ENCODE peak calls at places on chromosomes 12 and 14, in six cellular contexts. One of them, this sample, is unnamed.

GRCh38 chr14:104514156-104514848 is 65.3 kb upstream of the C14orf180 start:
- DNase-seq in HCT116: no peak
- DNase-seq in left ventricle myocardium inferior: peak; percentile 36
- DNase-seq in AG09319: no peak
- DNase-seq in GM13977: no peak
- DNase-seq in GM20000: no peak
- DNase-seq in this sample: peak; percentile 7

GRCh38 chr14:67722293-67722692 is 20.6 kb downstream of the RDH12 start:
- DNase-seq in GM20000: no peak
- DNase-seq in HCT116: no peak
- DNase-seq in left ventricle myocardium inferior: peak; percentile 84
- DNase-seq in GM13977: no peak
- DNase-seq in AG09319: no peak
- DNase-seq in this sample: peak; percentile 78

GRCh38 chr12:108371801-108372344 is 32.8 kb upstream of the CMKLR1 start:
- DNase-seq in left ventricle myocardium inferior: no peak
- DNase-seq in GM13977: no peak
- DNase-seq in HCT116: no peak
- DNase-seq in GM20000: no peak
- DNase-seq in AG09319: peak; percentile 69
- DNase-seq in this sample: no peak

GRCh38 chr12:107622005-107622404 is 63.6 kb upstream of the PWP1 start:
- DNase-seq in HCT116: peak; percentile 42
- DNase-seq in left ventricle myocardium inferior: no peak
- DNase-seq in GM13977: peak; percentile 28
- DNase-seq in AG09319: no peak
- DNase-seq in GM20000: peak; percentile 33
- DNase-seq in this sample: no peak

GRCh38 chr14:37140176-37140575 is 32.2 kb downstream of the SLC25A21 start:
- DNase-seq in GM20000: no peak
- DNase-seq in left ventricle myocardium inferior: no peak
- DNase-seq in AG09319: no peak
- DNase-seq in HCT116: no peak
- DNase-seq in GM13977: no peak
- DNase-seq in this sample: no peak

GRCh38 chr12:11839093-11839641 is 189.7 kb downstream of the ETV6 start:
- DNase-seq in left ventricle myocardium inferior: no peak
- DNase-seq in GM20000: no peak
- DNase-seq in AG09319: no peak
- DNase-seq in GM13977: no peak
- DNase-seq in HCT116: no peak
- DNase-seq in this sample: no peak

GRCh38 chr14:58978336-58978735 is 210.1 kb upstream of the DAAM1 start:
- DNase-seq in left ventricle myocardium inferior: peak; percentile 64
- DNase-seq in GM20000: no peak
- DNase-seq in GM13977: no peak
- DNase-seq in HCT116: no peak
- DNase-seq in AG09319: peak; percentile 18
- DNase-seq in this sample: no peak

GRCh38 chr12:94987806-94988205 is 15.7 kb downstream of the NDUFA12 start:
- DNase-seq in GM20000: no peak
- DNase-seq in left ventricle myocardium inferior: no peak
- DNase-seq in GM13977: no peak
- DNase-seq in AG09319: no peak
- DNase-seq in HCT116: no peak
- DNase-seq in this sample: no peak

GRCh38 chr14:75278422-75279152 is at the start of gene FOS:
- DNase-seq in GM20000: peak; percentile 99
- DNase-seq in HCT116: peak; percentile 92
- DNase-seq in AG09319: peak; percentile 90
- DNase-seq in GM13977: peak; percentile 99
- DNase-seq in left ventricle myocardium inferior: peak; percentile 91
- DNase-seq in this sample: peak; percentile 96

GRCh38 chr14:29926701-29927595 is 699 bp downstream of the PRKD1 start:
- DNase-seq in AG09319: peak; percentile 19
- DNase-seq in HCT116: no peak
- DNase-seq in GM20000: peak; percentile 37
- DNase-seq in left ventricle myocardium inferior: peak; percentile 49
- DNase-seq in GM13977: peak; percentile 55
- DNase-seq in this sample: peak; percentile 68

GRCh38 chr14:102187044-102187443 is 47.3 kb downstream of the WDR20 start:
- DNase-seq in GM13977: no peak
- DNase-seq in HCT116: peak; percentile 41
- DNase-seq in AG09319: peak; percentile 57
- DNase-seq in GM20000: no peak
- DNase-seq in left ventricle myocardium inferior: no peak
- DNase-seq in this sample: no peak

GRCh38 chr14:23285530-23286019 is 357 bp downstream of the HOMEZ start:
- DNase-seq in AG09319: no peak
- DNase-seq in HCT116: no peak
- DNase-seq in left ventricle myocardium inferior: no peak
- DNase-seq in GM13977: no peak
- DNase-seq in GM20000: no peak
- DNase-seq in this sample: no peak

GRCh38 chr14:53367631-53368030 is 214.5 kb upstream of the DDHD1 start:
- DNase-seq in GM13977: no peak
- DNase-seq in AG09319: peak; percentile 89
- DNase-seq in GM20000: no peak
- DNase-seq in left ventricle myocardium inferior: no peak
- DNase-seq in HCT116: no peak
- DNase-seq in this sample: no peak

GRCh38 chr12:119869720-119870119 is 7.4 kb downstream of the CIT start:
- DNase-seq in HCT116: peak; percentile 12
- DNase-seq in left ventricle myocardium inferior: no peak
- DNase-seq in GM20000: no peak
- DNase-seq in GM13977: no peak
- DNase-seq in AG09319: peak; percentile 76
- DNase-seq in this sample: no peak

GRCh38 chr14:89592961-89593360 is 175.9 kb upstream of the FOXN3 start:
- DNase-seq in HCT116: no peak
- DNase-seq in GM13977: no peak
- DNase-seq in left ventricle myocardium inferior: no peak
- DNase-seq in GM20000: no peak
- DNase-seq in AG09319: no peak
- DNase-seq in this sample: no peak

GRCh38 chr14:79758985-79759384 is 452.3 kb downstream of the DIO2 start:
- DNase-seq in GM13977: no peak
- DNase-seq in GM20000: no peak
- DNase-seq in HCT116: no peak
- DNase-seq in AG09319: no peak
- DNase-seq in left ventricle myocardium inferior: no peak
- DNase-seq in this sample: no peak

GRCh38 chr12:21819236-21819635 is 44.7 kb upstream of the KCNJ8 start:
- DNase-seq in GM20000: no peak
- DNase-seq in AG09319: no peak
- DNase-seq in HCT116: no peak
- DNase-seq in GM13977: no peak
- DNase-seq in left ventricle myocardium inferior: no peak
- DNase-seq in this sample: no peak

GRCh38 chr14:91536327-91536726 is 26.2 kb upstream of the PPP4R3A start:
- DNase-seq in HCT116: no peak
- DNase-seq in GM13977: no peak
- DNase-seq in AG09319: no peak
- DNase-seq in left ventricle myocardium inferior: no peak
- DNase-seq in GM20000: no peak
- DNase-seq in this sample: no peak

GRCh38 chr14:75427126-75427481 is 718 bp upstream of the JDP2 start:
- DNase-seq in HCT116: no peak
- DNase-seq in left ventricle myocardium inferior: peak; percentile 38
- DNase-seq in GM20000: peak; percentile 60
- DNase-seq in AG09319: no peak
- DNase-seq in GM13977: peak; percentile 55
- DNase-seq in this sample: no peak

GRCh38 chr12:106704081-106704480 is 70.4 kb upstream of the RIC8B start:
- DNase-seq in GM20000: no peak
- DNase-seq in GM13977: no peak
- DNase-seq in left ventricle myocardium inferior: no peak
- DNase-seq in HCT116: no peak
- DNase-seq in AG09319: no peak
- DNase-seq in this sample: no peak

GRCh38 chr12:109910969-109911348 is 10.9 kb downstream of the TCHP start:
- DNase-seq in left ventricle myocardium inferior: no peak
- DNase-seq in GM20000: no peak
- DNase-seq in GM13977: no peak
- DNase-seq in HCT116: peak; percentile 43
- DNase-seq in AG09319: no peak
- DNase-seq in this sample: no peak

GRCh38 chr14:92877757-92878431 is 45.1 kb upstream of the CHGA start:
- DNase-seq in GM13977: no peak
- DNase-seq in GM20000: no peak
- DNase-seq in AG09319: no peak
- DNase-seq in left ventricle myocardium inferior: peak; percentile 70
- DNase-seq in HCT116: no peak
- DNase-seq in this sample: peak; percentile 91

GRCh38 chr12:32032205-32032810 is 73.1 kb downstream of the RESF1 start:
- DNase-seq in GM13977: no peak
- DNase-seq in left ventricle myocardium inferior: no peak
- DNase-seq in AG09319: peak; percentile 11
- DNase-seq in GM20000: no peak
- DNase-seq in HCT116: no peak
- DNase-seq in this sample: no peak

GRCh38 chr12:120118710-120119097 is 2.2 kb upstream of the RAB35 start:
- DNase-seq in GM13977: no peak
- DNase-seq in GM20000: no peak
- DNase-seq in HCT116: no peak
- DNase-seq in left ventricle myocardium inferior: no peak
- DNase-seq in AG09319: no peak
- DNase-seq in this sample: no peak

GRCh38 chr12:131775124-131775903 is 52.9 kb upstream of the MMP17 start:
- DNase-seq in left ventricle myocardium inferior: no peak
- DNase-seq in GM13977: no peak
- DNase-seq in GM20000: no peak
- DNase-seq in HCT116: no peak
- DNase-seq in AG09319: no peak
- DNase-seq in this sample: no peak

DNA sequence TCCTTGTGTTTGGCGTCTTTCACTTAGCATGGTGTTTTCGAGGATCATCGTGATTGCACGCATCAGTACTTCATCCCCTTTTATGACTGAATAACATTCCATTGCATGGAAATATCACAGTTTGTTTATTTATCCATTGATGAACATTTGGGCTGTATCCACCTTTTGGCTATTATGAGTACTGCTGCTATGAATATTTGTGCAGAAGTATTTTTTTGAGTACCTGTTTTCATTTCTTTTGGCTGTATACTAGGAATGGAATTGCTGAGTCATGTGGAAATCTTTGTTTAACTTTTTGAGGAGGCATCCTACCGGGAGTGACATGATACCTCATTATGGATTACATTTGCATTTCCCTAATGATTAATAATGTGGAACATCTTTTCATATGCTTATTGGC is 66.4 kb downstream of the WNK1 start:
- DNase-seq in GM20000: no peak
- DNase-seq in left ventricle myocardium inferior: no peak
- DNase-seq in AG09319: no peak
- DNase-seq in GM13977: no peak
- DNase-seq in HCT116: no peak
- DNase-seq in this sample: no peak
- TF ChIP-seq CTCF in GM20000: no peak
- TF ChIP-seq CTCF in left ventricle myocardium inferior: peak; percentile 24
- TF ChIP-seq CTCF in AG09319: no peak
- TF ChIP-seq CTCF in GM13977: no peak
- TF ChIP-seq CTCF in HCT116: peak; percentile 29
- TF ChIP-seq CTCF in this sample: no peak

GRCh38 chr14:64841121-64841611 is 38.5 kb downstream of the SPTB start:
- DNase-seq in AG09319: peak; percentile 11
- DNase-seq in GM20000: no peak
- DNase-seq in HCT116: peak; percentile 56
- DNase-seq in GM13977: no peak
- DNase-seq in left ventricle myocardium inferior: no peak
- DNase-seq in this sample: peak; percentile 19
- TF ChIP-seq CTCF in AG09319: peak; percentile 41
- TF ChIP-seq CTCF in GM20000: no peak
- TF ChIP-seq CTCF in HCT116: peak; percentile 67
- TF ChIP-seq CTCF in GM13977: no peak
- TF ChIP-seq CTCF in left ventricle myocardium inferior: peak; percentile 50
- TF ChIP-seq CTCF in this sample: no peak

GRCh38 chr14:54488318-54488645 is 498 bp downstream of the GMFB start:
- DNase-seq in HCT116: no peak
- DNase-seq in left ventricle myocardium inferior: no peak
- DNase-seq in AG09319: no peak
- DNase-seq in GM20000: no peak
- DNase-seq in GM13977: no peak
- DNase-seq in this sample: no peak
- TF ChIP-seq CTCF in HCT116: peak; percentile 20
- TF ChIP-seq CTCF in left ventricle myocardium inferior: no peak
- TF ChIP-seq CTCF in AG09319: no peak
- TF ChIP-seq CTCF in GM20000: peak; percentile 5
- TF ChIP-seq CTCF in GM13977: peak; percentile 7
- TF ChIP-seq CTCF in this sample: no peak

GRCh38 chr14:56817396-56817921 is 7.2 kb upstream of the OTX2 start:
- DNase-seq in HCT116: no peak
- DNase-seq in left ventricle myocardium inferior: no peak
- DNase-seq in AG09319: no peak
- DNase-seq in GM13977: no peak
- DNase-seq in GM20000: no peak
- DNase-seq in this sample: no peak

GRCh38 chr14:56814468-56815074 is 4.3 kb upstream of the OTX2 start:
- DNase-seq in HCT116: no peak
- DNase-seq in left ventricle myocardium inferior: no peak
- DNase-seq in AG09319: no peak
- DNase-seq in GM13977: no peak
- DNase-seq in GM20000: no peak
- DNase-seq in this sample: no peak

GRCh38 chr14:56813143-56813551 is 2.9 kb upstream of the OTX2 start:
- DNase-seq in GM13977: no peak
- DNase-seq in HCT116: no peak
- DNase-seq in GM20000: no peak
- DNase-seq in AG09319: no peak
- DNase-seq in left ventricle myocardium inferior: no peak
- DNase-seq in this sample: no peak

GRCh38 chr14:56815301-56815700 is 5.0 kb upstream of the OTX2 start:
- DNase-seq in HCT116: no peak
- DNase-seq in GM13977: no peak
- DNase-seq in GM20000: no peak
- DNase-seq in left ventricle myocardium inferior: no peak
- DNase-seq in AG09319: no peak
- DNase-seq in this sample: no peak

DNA sequence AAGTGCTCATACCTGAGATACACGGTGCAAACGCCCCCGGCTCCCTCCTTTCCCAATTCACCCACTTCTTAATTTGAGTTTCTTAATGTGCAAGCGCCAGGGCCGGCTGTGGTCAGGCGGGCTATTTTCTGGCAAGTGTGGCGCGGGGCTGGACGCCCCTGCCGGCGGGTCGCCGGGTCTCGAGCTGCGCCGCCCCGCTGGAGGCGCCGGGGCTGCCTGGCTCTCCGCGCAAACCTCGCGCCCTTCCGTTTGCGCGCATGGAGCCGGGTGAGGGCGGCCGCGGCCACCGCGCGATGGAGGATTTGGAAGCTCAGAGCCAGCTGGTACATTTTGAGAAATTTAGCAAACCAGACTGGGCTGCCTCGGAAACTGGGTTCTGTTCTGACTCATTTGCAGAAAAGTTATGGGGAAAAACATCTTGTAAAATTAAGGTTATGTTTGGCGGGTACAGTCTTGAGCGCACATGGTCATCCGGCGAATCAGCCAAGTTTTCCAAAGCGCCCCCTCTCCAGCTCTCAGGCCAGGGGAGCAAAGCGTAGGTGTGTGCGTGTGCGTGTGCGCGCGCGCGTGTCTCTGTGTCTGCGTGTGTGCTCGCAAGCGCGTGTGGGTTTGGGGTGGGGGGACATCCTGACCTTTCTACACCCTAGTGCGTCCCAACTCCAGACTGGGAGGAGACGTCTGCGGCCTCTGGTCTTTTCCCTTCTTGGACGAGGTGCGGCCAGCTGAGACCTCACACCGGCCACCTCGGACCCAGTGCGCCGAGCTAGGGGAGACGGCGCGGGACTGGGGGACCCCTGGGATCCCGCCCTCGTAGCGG is 6.5 kb upstream of the OTX2 start:
- DNase-seq in left ventricle myocardium inferior: no peak
- DNase-seq in GM13977: no peak
- DNase-seq in AG09319: no peak
- DNase-seq in GM20000: no peak
- DNase-seq in HCT116: no peak
- DNase-seq in this sample: no peak
- TF ChIP-seq CTCF in left ventricle myocardium inferior: no peak
- TF ChIP-seq CTCF in GM13977: no peak
- TF ChIP-seq CTCF in AG09319: no peak
- TF ChIP-seq CTCF in GM20000: no peak
- TF ChIP-seq CTCF in HCT116: no peak
- TF ChIP-seq CTCF in this sample: no peak